ENCODE peak calls at places on chromosomes 5 and 9, in five cellular contexts. N is stimulated activated CD4-positive, alpha-beta T cell treated with anti-CD3 and anti-CD28 coated beads, Interleukin-12 subunit alpha, Interleukin-12 subunit beta, amount 100 ng/mL, for 24 hours; H is NAMALWA; B is ELR; Z is AG10803. L is an unnamed sample.
A peak's percentile ranks its signal among the peaks of the same experiment; 100 is the strongest.

GRCh38 chr5:65674749-65675148 is 47.2 kb downstream of the SGTB start:
- DNase-seq in Z (no peak), H (no peak), N (no peak), B (peak; percentile 8), L (peak; percentile 23)

GRCh38 chr5:39370555-39371366 is 6.5 kb upstream of the C9 start:
- DNase-seq in B (no peak), Z (no peak), N (no peak), H (no peak), L (peak; percentile 52)

GRCh38 chr5:99020698-99021048 is 91.9 kb upstream of the CHD1 start:
- DNase-seq in Z (no peak), H (no peak), B (no peak), N (no peak), L (no peak)

GRCh38 chr5:57450991-57451876 is 31.4 kb downstream of the ACTBL2 start:
- DNase-seq in H (no peak), B (no peak), Z (peak; percentile 79), N (no peak), L (peak; percentile 27)

GRCh38 chr9:76893395-76893932 is 12.4 kb downstream of the PRUNE2 start:
- DNase-seq in B (no peak), Z (peak; percentile 31), N (no peak), H (no peak), L (no peak)

GRCh38 chr5:87116821-87117512 is 150.7 kb upstream of the RASA1 start:
- DNase-seq in H (no peak), B (peak; percentile 63), N (no peak), Z (no peak), L (peak; percentile 61)

GRCh38 chr9:126057461-126057860 is 269.2 kb upstream of the MVB12B start:
- DNase-seq in H (no peak), B (no peak), Z (no peak), N (no peak), L (no peak)

GRCh38 chr9:80320916-80321315 is 749.2 kb downstream of the TLE4 start:
- DNase-seq in Z (no peak), N (no peak), H (no peak), B (peak; percentile 15), L (peak; percentile 8)

GRCh38 chr5:78547731-78548189 is 100.8 kb downstream of the LHFPL2 start:
- DNase-seq in Z (peak; percentile 97), H (no peak), N (no peak), B (peak; percentile 82), L (no peak)

GRCh38 chr9:124354364-124355031 is 60.7 kb downstream of the PSMB7 start:
- DNase-seq in N (no peak), H (no peak), Z (no peak), B (no peak), L (no peak)

GRCh38 chr5:91541696-91542095 is 158.6 kb upstream of the ARRDC3 start:
- DNase-seq in N (no peak), B (peak; percentile 63), Z (no peak), H (no peak), L (peak; percentile 77)

GRCh38 chr9:12735669-12736068 is 39.2 kb upstream of the LURAP1L start:
- DNase-seq in B (no peak), Z (no peak), H (no peak), N (no peak), L (no peak)

GRCh38 chr9:32551491-32552049 is 557 bp upstream of the SMIM27 start:
- DNase-seq in N (peak; percentile 5), Z (peak; percentile 15), B (peak; percentile 59), H (peak; percentile 81), L (peak; percentile 40)

GRCh38 chr5:32283539-32284377 is 29.0 kb downstream of the MTMR12 start:
- DNase-seq in B (peak; percentile 66), Z (peak; percentile 24), N (no peak), H (no peak), L (peak; percentile 93)

GRCh38 chr5:73311291-73312110 is 137.1 kb downstream of the FOXD1 start:
- DNase-seq in B (peak; percentile 92), H (no peak), N (no peak), Z (peak; percentile 93), L (no peak)

GRCh38 chr9:133003671-133004090 is 25.2 kb downstream of the GFI1B start:
- DNase-seq in N (no peak), B (no peak), Z (no peak), H (no peak), L (no peak)

GRCh38 chr9:16255217-16255616 is 615.3 kb downstream of the BNC2 start:
- DNase-seq in Z (no peak), H (no peak), N (no peak), B (no peak), L (no peak)

GRCh38 chr9:37511006-37511714 is 25.4 kb downstream of the POLR1E start:
- DNase-seq in B (peak; percentile 45), Z (no peak), N (no peak), H (peak; percentile 64), L (no peak)

GRCh38 chr9:119933191-119933590 is 564.0 kb upstream of the BRINP1 start:
- DNase-seq in H (no peak), B (no peak), Z (no peak), N (no peak), L (no peak)

GRCh38 chr9:133788045-133788818 is 50.1 kb upstream of the SARDH start:
- DNase-seq in N (no peak), H (no peak), Z (no peak), B (no peak), L (no peak)

GRCh38 chr9:133575673-133576590 is 33.3 kb downstream of the FAM163B start:
- DNase-seq in B (no peak), Z (no peak), N (no peak), H (no peak), L (no peak)

GRCh38 chr9:129509508-129509907 is 111.4 kb downstream of the C9orf50 start:
- DNase-seq in N (no peak), Z (peak; percentile 79), B (peak; percentile 94), H (no peak), L (peak; percentile 64)

GRCh38 chr9:21455320-21455719 is 15.1 kb downstream of the IFNA1 start:
- DNase-seq in N (no peak), Z (peak; percentile 49), H (peak; percentile 36), B (peak; percentile 61), L (no peak)

GRCh38 chr5:175588709-175589429 is 69.0 kb upstream of the HRH2 start:
- DNase-seq in N (no peak), H (no peak), Z (no peak), B (no peak), L (no peak)

GRCh38 chr5:67089200-67089725 is 107.3 kb downstream of the CD180 start:
- DNase-seq in Z (peak; percentile 36), N (no peak), B (peak; percentile 23), H (no peak), L (peak; percentile 84)

L was measured in bronchial epithelial cell.